ENCODE peak calls at places on chromosomes 12 and 14, in nine cellular contexts. R is pancreas; S is NCI-H774; Q is activated T-cell treated with anti-CD3 and anti-CD28 coated beads, Interleukin-2, amount 50 U/mL, for 72 hours; T is NCI-H146; K is Ammon's horn; D is fibroblast of the aortic adventitia; C is amniotic stem cell; M is psoas muscle. H is an unnamed sample.

GRCh38 chr12:47277972-47278448 is 198.3 kb upstream of the AMIGO2 start:
- DNase-seq in C (peak; percentile 81), R (no peak), T (no peak), Q (no peak), M (no peak), K (no peak), S (no peak), D (peak; percentile 95), H (peak; percentile 95)

GRCh38 chr12:31594681-31595080 is 3.7 kb upstream of the DENND5B start:
- DNase-seq in T (no peak), Q (no peak), S (no peak), D (no peak), R (no peak), K (no peak), M (no peak), C (no peak), H (no peak)

GRCh38 chr12:64583395-64584172 is 26.7 kb upstream of the RASSF3 start:
- DNase-seq in D (peak; percentile 44), C (no peak), T (no peak), M (no peak), K (no peak), R (no peak), Q (no peak), S (no peak), H (no peak)

GRCh38 chr12:95582230-95583058 is 31.2 kb upstream of the USP44 start:
- DNase-seq in M (no peak), C (peak; percentile 11), S (peak; percentile 48), R (no peak), D (peak; percentile 80), K (peak; percentile 29), T (peak; percentile 45), Q (no peak), H (peak; percentile 65)

GRCh38 chr12:40691913-40692616 is at the start of gene CNTN1:
- DNase-seq in D (peak; percentile 30), S (peak; percentile 86), C (no peak), R (peak; percentile 74), M (peak; percentile 30), Q (no peak), K (peak; percentile 94), T (peak; percentile 18), H (no peak)

GRCh38 chr12:989751-990278 is 1.2 kb upstream of the ERC1 start:
- DNase-seq in S (no peak), C (peak; percentile 20), T (peak; percentile 55), Q (no peak), K (peak; percentile 57), M (peak; percentile 27), R (no peak), D (peak; percentile 74), H (peak; percentile 79)

GRCh38 chr12:40534828-40535227 is 157.4 kb upstream of the CNTN1 start:
- DNase-seq in Q (no peak), C (no peak), K (no peak), D (no peak), T (no peak), S (no peak), M (no peak), R (no peak), H (no peak)

GRCh38 chr12:131102991-131103609 is 149.4 kb downstream of the ADGRD1 start:
- DNase-seq in T (no peak), S (no peak), K (no peak), C (no peak), R (no peak), M (peak; percentile 9), Q (no peak), D (no peak), H (no peak)

GRCh38 chr12:47950856-47951468 is 12.4 kb upstream of the TMEM106C start:
- DNase-seq in Q (no peak), D (no peak), S (no peak), C (no peak), R (no peak), T (no peak), M (no peak), K (no peak), H (no peak)

GRCh38 chr14:75295061-75295461 is 16.4 kb downstream of the FOS start:
- DNase-seq in C (peak; percentile 41), T (no peak), S (no peak), Q (peak; percentile 25), D (peak; percentile 91), R (peak; percentile 76), K (no peak), M (peak; percentile 65), H (peak; percentile 59)

GRCh38 chr14:71659165-71659564 is 273.1 kb upstream of the RGS6 start:
- DNase-seq in D (peak; percentile 43), K (no peak), C (no peak), Q (no peak), R (no peak), S (no peak), M (no peak), T (peak; percentile 7), H (peak; percentile 66)

GRCh38 chr14:104864267-104865068 is 600 bp upstream of the CEP170B start:
- DNase-seq in S (peak; percentile 45), M (peak; percentile 31), Q (peak; percentile 34), T (peak; percentile 82), R (peak; percentile 92), K (no peak), D (no peak), C (no peak), H (no peak)

GRCh38 chr12:67348683-67349082 is 79.5 kb downstream of the CAND1 start:
- DNase-seq in D (no peak), C (no peak), M (no peak), T (no peak), R (no peak), Q (no peak), S (no peak), K (no peak), H (no peak)

GRCh38 chr14:69318241-69318640 is 58.3 kb downstream of the GALNT16 start:
- DNase-seq in D (no peak), Q (no peak), S (no peak), K (no peak), T (no peak), R (peak; percentile 3), M (no peak), C (no peak), H (no peak)

GRCh38 chr12:33253123-33253522 is 186.5 kb downstream of the SYT10 start:
- DNase-seq in M (no peak), K (no peak), D (no peak), R (no peak), S (no peak), T (no peak), Q (no peak), C (no peak), H (peak; percentile 4)

GRCh38 chr12:6315184-6315583 is 4.7 kb downstream of the PLEKHG6 start:
- DNase-seq in T (no peak), D (no peak), Q (no peak), R (no peak), K (no peak), C (no peak), S (no peak), M (no peak), H (no peak)

GRCh38 chr12:63900922-63901793 is 56.7 kb downstream of the SRGAP1 start:
- DNase-seq in Q (no peak), R (no peak), K (no peak), S (no peak), T (no peak), D (no peak), C (no peak), M (no peak), H (no peak)

GRCh38 chr12:131430158-131430772 is 280.6 kb upstream of the SFSWAP start:
- DNase-seq in C (no peak), R (no peak), D (no peak), T (no peak), K (no peak), Q (no peak), S (no peak), M (no peak), H (no peak)

GRCh38 chr14:72677664-72678063 is 216.2 kb downstream of the DPF3 start:
- DNase-seq in R (no peak), M (no peak), D (no peak), C (no peak), T (no peak), Q (no peak), K (no peak), S (no peak), H (peak; percentile 39)

GRCh38 chr12:54147186-54147585 is 41.6 kb downstream of the SMUG1 start:
- DNase-seq in S (no peak), C (no peak), D (peak; percentile 12), R (no peak), K (peak; percentile 53), M (no peak), Q (no peak), T (no peak), H (no peak)

GRCh38 chr14:50100824-50101223 is 15.5 kb downstream of the VCPKMT start:
- DNase-seq in Q (no peak), S (no peak), M (no peak), D (no peak), K (no peak), C (no peak), R (no peak), T (no peak), H (no peak)